ENCODE peak calls at places on chromosomes 3 and 15, in four cellular contexts. Q is foreskin keratinocyte, X is COR-L47, B is fibroblast of lung. T is an unnamed sample.

GRCh38 chr15:80090879-80091503 is 31.5 kb downstream of the ZFAND6 start:
- DNase-seq in Q (no peak), X (no peak), B (no peak), T (no peak)

GRCh38 chr3:106745344-106746168 is 631.7 kb upstream of the CCDC54 start:
- DNase-seq in Q (no peak), X (no peak), B (no peak), T (no peak)

GRCh38 chr3:132255041-132255745 is 62.0 kb upstream of the ACP3 start:
- DNase-seq in Q (peak; percentile 87), X (no peak), B (peak; percentile 75), T (peak; percentile 16)

GRCh38 chr3:43059456-43059855 is 46.4 kb downstream of the POMGNT2 start:
- DNase-seq in Q (no peak), X (no peak), B (no peak), T (no peak)

GRCh38 chr15:29074045-29074444 is 188.3 kb downstream of the APBA2 start:
- DNase-seq in Q (peak; percentile 86), X (peak; percentile 10), B (no peak), T (no peak)

GRCh38 chr3:190225186-190225692 is 97.0 kb downstream of the CLDN1 start:
- DNase-seq in Q (peak; percentile 45), X (peak; percentile 19), B (peak; percentile 57), T (no peak)

GRCh38 chr3:139202226-139202958 is 141.4 kb upstream of the MRPS22 start:
- DNase-seq in Q (peak; percentile 46), X (peak; percentile 16), B (no peak), T (peak; percentile 37)

GRCh38 chr15:28027714-28028076 is 71.4 kb downstream of the OCA2 start:
- DNase-seq in Q (no peak), X (no peak), B (no peak), T (no peak)

GRCh38 chr15:63202858-63203257 is 13.5 kb downstream of the RAB8B start:
- DNase-seq in Q (no peak), X (no peak), B (no peak), T (no peak)

GRCh38 chr15:51696566-51696965 is 15.3 kb downstream of the SCG3 start:
- DNase-seq in Q (no peak), X (no peak), B (no peak), T (no peak)

GRCh38 chr15:96893159-96893906 is 562.8 kb downstream of the NR2F2 start:
- DNase-seq in Q (peak; percentile 38), X (peak; percentile 46), B (peak; percentile 78), T (no peak)

GRCh38 chr3:48466386-48467109 is 20.0 kb downstream of the ATRIP start:
- DNase-seq in Q (no peak), X (no peak), B (no peak), T (no peak)

GRCh38 chr3:43867673-43868072 is 176.9 kb downstream of the ABHD5 start:
- DNase-seq in Q (no peak), X (no peak), B (peak; percentile 71), T (no peak)

GRCh38 chr3:107637416-107638182 is 114.8 kb downstream of the BBX start:
- DNase-seq in Q (no peak), X (no peak), B (no peak), T (no peak)

GRCh38 chr3:80063535-80063934 is 295.7 kb upstream of the ROBO1 start:
- DNase-seq in Q (no peak), X (no peak), B (no peak), T (no peak)

GRCh38 chr3:71301001-71301400 is 282.5 kb downstream of the FOXP1 start:
- DNase-seq in Q (no peak), X (no peak), B (no peak), T (no peak)

GRCh38 chr15:48644827-48645557 is 517 bp downstream of the FBN1 start:
- DNase-seq in Q (peak; percentile 64), X (peak; percentile 18), B (peak; percentile 76), T (peak; percentile 80)

GRCh38 chr3:36155515-36155914 is 224.8 kb upstream of the STAC start:
- DNase-seq in Q (no peak), X (no peak), B (no peak), T (no peak)

GRCh38 chr3:102059145-102059943 is 210.0 kb downstream of the NFKBIZ start:
- DNase-seq in Q (no peak), X (no peak), B (no peak), T (no peak)

GRCh38 chr15:38440353-38441129 is 13.4 kb upstream of the FAM98B start:
- DNase-seq in Q (peak; percentile 50), X (peak; percentile 74), B (peak; percentile 63), T (peak; percentile 24)

GRCh38 chr15:77376770-77377169 is 43.1 kb downstream of the PEAK1 start:
- DNase-seq in Q (no peak), X (no peak), B (no peak), T (no peak)

GRCh38 chr3:193396451-193397244 is 18.1 kb upstream of the ATP13A5 start:
- DNase-seq in Q (no peak), X (no peak), B (no peak), T (no peak)

GRCh38 chr3:111076732-111077131 is 5.1 kb downstream of the NECTIN3 start:
- DNase-seq in Q (no peak), X (no peak), B (no peak), T (no peak)

GRCh38 chr15:65032823-65033537 is 3.5 kb upstream of the MTFMT start:
- DNase-seq in Q (peak; percentile 49), X (no peak), B (peak; percentile 71), T (peak; percentile 9)

GRCh38 chr3:160486459-160486869 is 36.9 kb upstream of the TRIM59 start:
- DNase-seq in Q (peak; percentile 35), X (peak; percentile 33), B (peak; percentile 75), T (no peak)